ENCODE peak calls at places on chromosomes 4 and X, in six cellular contexts. One of them, this sample, is unnamed.

GRCh38 chr4:7989654-7990053 is 50.0 kb upstream of the AFAP1 start:
- DNase-seq in sciatic nerve: no peak
- DNase-seq in activated CD4-positive, alpha-beta T cell treated with anti-CD3 and anti-CD28 coated beads, Interleukin-2, amount 10 ng/mL, durations not matched to agents 7 days and 5 days: no peak
- DNase-seq in DMS153: no peak
- DNase-seq in dermis blood vessel endothelial cell: no peak
- DNase-seq in ovary: no peak
- DNase-seq in this sample: no peak

GRCh38 chr4:146959692-146960091 is 14.0 kb upstream of the TTC29 start:
- DNase-seq in activated CD4-positive, alpha-beta T cell treated with anti-CD3 and anti-CD28 coated beads, Interleukin-2, amount 10 ng/mL, durations not matched to agents 7 days and 5 days: no peak
- DNase-seq in sciatic nerve: no peak
- DNase-seq in dermis blood vessel endothelial cell: peak
- DNase-seq in ovary: no peak
- DNase-seq in DMS153: no peak
- DNase-seq in this sample: no peak

GRCh38 chrX:108001218-108001814 is 19.1 kb upstream of the TEX13B start:
- DNase-seq in DMS153: peak
- DNase-seq in dermis blood vessel endothelial cell: peak
- DNase-seq in ovary: no peak
- DNase-seq in activated CD4-positive, alpha-beta T cell treated with anti-CD3 and anti-CD28 coated beads, Interleukin-2, amount 10 ng/mL, durations not matched to agents 7 days and 5 days: peak
- DNase-seq in sciatic nerve: no peak
- DNase-seq in this sample: no peak

GRCh38 chrX:123818243-123818642 is 41.6 kb upstream of the XIAP start:
- DNase-seq in sciatic nerve: no peak
- DNase-seq in DMS153: no peak
- DNase-seq in activated CD4-positive, alpha-beta T cell treated with anti-CD3 and anti-CD28 coated beads, Interleukin-2, amount 10 ng/mL, durations not matched to agents 7 days and 5 days: no peak
- DNase-seq in ovary: no peak
- DNase-seq in dermis blood vessel endothelial cell: no peak
- DNase-seq in this sample: no peak

GRCh38 chr4:98648602-98649001 is 9.8 kb downstream of the TSPAN5 start:
- DNase-seq in DMS153: no peak
- DNase-seq in activated CD4-positive, alpha-beta T cell treated with anti-CD3 and anti-CD28 coated beads, Interleukin-2, amount 10 ng/mL, durations not matched to agents 7 days and 5 days: no peak
- DNase-seq in sciatic nerve: no peak
- DNase-seq in dermis blood vessel endothelial cell: peak
- DNase-seq in ovary: no peak
- DNase-seq in this sample: no peak

GRCh38 chr4:165325732-165326512 is 1.5 kb upstream of the MSMO1 start:
- DNase-seq in activated CD4-positive, alpha-beta T cell treated with anti-CD3 and anti-CD28 coated beads, Interleukin-2, amount 10 ng/mL, durations not matched to agents 7 days and 5 days: no peak
- DNase-seq in dermis blood vessel endothelial cell: peak
- DNase-seq in ovary: peak
- DNase-seq in sciatic nerve: no peak
- DNase-seq in DMS153: no peak
- DNase-seq in this sample: no peak

GRCh38 chr4:182809417-182810102 is 107.6 kb downstream of the DCTD start:
- DNase-seq in ovary: no peak
- DNase-seq in activated CD4-positive, alpha-beta T cell treated with anti-CD3 and anti-CD28 coated beads, Interleukin-2, amount 10 ng/mL, durations not matched to agents 7 days and 5 days: peak
- DNase-seq in DMS153: no peak
- DNase-seq in sciatic nerve: no peak
- DNase-seq in dermis blood vessel endothelial cell: peak
- DNase-seq in this sample: no peak

GRCh38 chr4:73964862-73965611 is 16.8 kb downstream of the PF4 start:
- DNase-seq in ovary: no peak
- DNase-seq in sciatic nerve: no peak
- DNase-seq in DMS153: no peak
- DNase-seq in activated CD4-positive, alpha-beta T cell treated with anti-CD3 and anti-CD28 coated beads, Interleukin-2, amount 10 ng/mL, durations not matched to agents 7 days and 5 days: no peak
- DNase-seq in dermis blood vessel endothelial cell: peak
- DNase-seq in this sample: no peak

GRCh38 chr4:6972911-6973310 is 63.3 kb downstream of the TBC1D14 start:
- DNase-seq in DMS153: no peak
- DNase-seq in ovary: no peak
- DNase-seq in sciatic nerve: no peak
- DNase-seq in activated CD4-positive, alpha-beta T cell treated with anti-CD3 and anti-CD28 coated beads, Interleukin-2, amount 10 ng/mL, durations not matched to agents 7 days and 5 days: no peak
- DNase-seq in dermis blood vessel endothelial cell: no peak
- DNase-seq in this sample: no peak

GRCh38 chr4:176470671-176471070 is 150.9 kb downstream of the SPCS3 start:
- DNase-seq in dermis blood vessel endothelial cell: no peak
- DNase-seq in activated CD4-positive, alpha-beta T cell treated with anti-CD3 and anti-CD28 coated beads, Interleukin-2, amount 10 ng/mL, durations not matched to agents 7 days and 5 days: no peak
- DNase-seq in DMS153: no peak
- DNase-seq in sciatic nerve: no peak
- DNase-seq in ovary: no peak
- DNase-seq in this sample: no peak

GRCh38 chr4:160352637-160353036 is 1249.8 kb downstream of the RAPGEF2 start:
- DNase-seq in sciatic nerve: no peak
- DNase-seq in dermis blood vessel endothelial cell: no peak
- DNase-seq in ovary: no peak
- DNase-seq in activated CD4-positive, alpha-beta T cell treated with anti-CD3 and anti-CD28 coated beads, Interleukin-2, amount 10 ng/mL, durations not matched to agents 7 days and 5 days: no peak
- DNase-seq in DMS153: no peak
- DNase-seq in this sample: no peak

GRCh38 chrX:627510-627964 is 3.1 kb upstream of the SHOX start:
- DNase-seq in DMS153: no peak
- DNase-seq in ovary: no peak
- DNase-seq in sciatic nerve: no peak
- DNase-seq in dermis blood vessel endothelial cell: no peak
- DNase-seq in activated CD4-positive, alpha-beta T cell treated with anti-CD3 and anti-CD28 coated beads, Interleukin-2, amount 10 ng/mL, durations not matched to agents 7 days and 5 days: no peak
- DNase-seq in this sample: no peak

GRCh38 chr4:34250562-34250961 is 1993.8 kb downstream of the ARAP2 start:
- DNase-seq in activated CD4-positive, alpha-beta T cell treated with anti-CD3 and anti-CD28 coated beads, Interleukin-2, amount 10 ng/mL, durations not matched to agents 7 days and 5 days: no peak
- DNase-seq in sciatic nerve: no peak
- DNase-seq in DMS153: no peak
- DNase-seq in dermis blood vessel endothelial cell: no peak
- DNase-seq in ovary: no peak
- DNase-seq in this sample: no peak

GRCh38 chr4:166538491-166539005 is 665.5 kb downstream of the TLL1 start:
- DNase-seq in DMS153: no peak
- DNase-seq in ovary: no peak
- DNase-seq in dermis blood vessel endothelial cell: no peak
- DNase-seq in activated CD4-positive, alpha-beta T cell treated with anti-CD3 and anti-CD28 coated beads, Interleukin-2, amount 10 ng/mL, durations not matched to agents 7 days and 5 days: no peak
- DNase-seq in sciatic nerve: no peak
- DNase-seq in this sample: no peak

GRCh38 chr4:123767801-123768200 is 371.2 kb downstream of the SPRY1 start:
- DNase-seq in activated CD4-positive, alpha-beta T cell treated with anti-CD3 and anti-CD28 coated beads, Interleukin-2, amount 10 ng/mL, durations not matched to agents 7 days and 5 days: no peak
- DNase-seq in sciatic nerve: no peak
- DNase-seq in ovary: no peak
- DNase-seq in dermis blood vessel endothelial cell: no peak
- DNase-seq in DMS153: no peak
- DNase-seq in this sample: no peak

GRCh38 chr4:2797545-2798305 is 4.8 kb downstream of the SH3BP2 start:
- DNase-seq in DMS153: no peak
- DNase-seq in activated CD4-positive, alpha-beta T cell treated with anti-CD3 and anti-CD28 coated beads, Interleukin-2, amount 10 ng/mL, durations not matched to agents 7 days and 5 days: peak
- DNase-seq in dermis blood vessel endothelial cell: no peak
- DNase-seq in sciatic nerve: peak
- DNase-seq in ovary: peak
- DNase-seq in this sample: no peak

GRCh38 chrX:9461087-9461486 is 3.8 kb upstream of the TBL1X start:
- DNase-seq in DMS153: no peak
- DNase-seq in ovary: no peak
- DNase-seq in activated CD4-positive, alpha-beta T cell treated with anti-CD3 and anti-CD28 coated beads, Interleukin-2, amount 10 ng/mL, durations not matched to agents 7 days and 5 days: no peak
- DNase-seq in sciatic nerve: no peak
- DNase-seq in dermis blood vessel endothelial cell: no peak
- DNase-seq in this sample: no peak

GRCh38 chr4:77777135-77777777 is 41.9 kb downstream of the CNOT6L start:
- DNase-seq in activated CD4-positive, alpha-beta T cell treated with anti-CD3 and anti-CD28 coated beads, Interleukin-2, amount 10 ng/mL, durations not matched to agents 7 days and 5 days: no peak
- DNase-seq in dermis blood vessel endothelial cell: no peak
- DNase-seq in DMS153: no peak
- DNase-seq in sciatic nerve: no peak
- DNase-seq in ovary: no peak
- DNase-seq in this sample: no peak

GRCh38 chr4:41967392-41967791 is 14.2 kb upstream of the DCAF4L1 start:
- DNase-seq in ovary: no peak
- DNase-seq in activated CD4-positive, alpha-beta T cell treated with anti-CD3 and anti-CD28 coated beads, Interleukin-2, amount 10 ng/mL, durations not matched to agents 7 days and 5 days: no peak
- DNase-seq in dermis blood vessel endothelial cell: no peak
- DNase-seq in sciatic nerve: no peak
- DNase-seq in DMS153: no peak
- DNase-seq in this sample: no peak

GRCh38 chrX:54248309-54248708 is 65.3 kb upstream of the FAM120C start:
- DNase-seq in ovary: no peak
- DNase-seq in DMS153: peak
- DNase-seq in dermis blood vessel endothelial cell: peak
- DNase-seq in sciatic nerve: no peak
- DNase-seq in activated CD4-positive, alpha-beta T cell treated with anti-CD3 and anti-CD28 coated beads, Interleukin-2, amount 10 ng/mL, durations not matched to agents 7 days and 5 days: no peak
- DNase-seq in this sample: no peak

GRCh38 chrX:114964374-114964773 is 53.0 kb downstream of the IL13RA2 start:
- DNase-seq in DMS153: no peak
- DNase-seq in sciatic nerve: no peak
- DNase-seq in activated CD4-positive, alpha-beta T cell treated with anti-CD3 and anti-CD28 coated beads, Interleukin-2, amount 10 ng/mL, durations not matched to agents 7 days and 5 days: no peak
- DNase-seq in ovary: no peak
- DNase-seq in dermis blood vessel endothelial cell: no peak
- DNase-seq in this sample: no peak

GRCh38 chr4:170001688-170002267 is 24.4 kb downstream of the MFAP3L start:
- DNase-seq in activated CD4-positive, alpha-beta T cell treated with anti-CD3 and anti-CD28 coated beads, Interleukin-2, amount 10 ng/mL, durations not matched to agents 7 days and 5 days: no peak
- DNase-seq in DMS153: no peak
- DNase-seq in ovary: no peak
- DNase-seq in sciatic nerve: no peak
- DNase-seq in dermis blood vessel endothelial cell: no peak
- DNase-seq in this sample: no peak

GRCh38 chrX:19869195-19869594 is 18.2 kb downstream of the SH3KBP1 start:
- DNase-seq in dermis blood vessel endothelial cell: no peak
- DNase-seq in activated CD4-positive, alpha-beta T cell treated with anti-CD3 and anti-CD28 coated beads, Interleukin-2, amount 10 ng/mL, durations not matched to agents 7 days and 5 days: no peak
- DNase-seq in sciatic nerve: no peak
- DNase-seq in DMS153: no peak
- DNase-seq in ovary: no peak
- DNase-seq in this sample: no peak

GRCh38 chr4:84167089-84167488 is 332.0 kb downstream of the NKX6-1 start:
- DNase-seq in ovary: no peak
- DNase-seq in DMS153: peak
- DNase-seq in dermis blood vessel endothelial cell: no peak
- DNase-seq in activated CD4-positive, alpha-beta T cell treated with anti-CD3 and anti-CD28 coated beads, Interleukin-2, amount 10 ng/mL, durations not matched to agents 7 days and 5 days: no peak
- DNase-seq in sciatic nerve: no peak
- DNase-seq in this sample: no peak

GRCh38 chrX:153646620-153647373 is at the start of gene DUSP9:
- DNase-seq in sciatic nerve: peak
- DNase-seq in activated CD4-positive, alpha-beta T cell treated with anti-CD3 and anti-CD28 coated beads, Interleukin-2, amount 10 ng/mL, durations not matched to agents 7 days and 5 days: no peak
- DNase-seq in dermis blood vessel endothelial cell: peak
- DNase-seq in DMS153: peak
- DNase-seq in ovary: peak
- DNase-seq in this sample: no peak

GRCh38 chr4:3433138-3433869 is 8.5 kb upstream of the HGFAC start:
- DNase-seq in ovary: no peak
- DNase-seq in dermis blood vessel endothelial cell: no peak
- DNase-seq in activated CD4-positive, alpha-beta T cell treated with anti-CD3 and anti-CD28 coated beads, Interleukin-2, amount 10 ng/mL, durations not matched to agents 7 days and 5 days: no peak
- DNase-seq in sciatic nerve: no peak
- DNase-seq in DMS153: no peak
- DNase-seq in this sample: no peak

GRCh38 chr4:7067523-7068278 is at the start of gene GRPEL1:
- DNase-seq in dermis blood vessel endothelial cell: peak
- DNase-seq in DMS153: peak
- DNase-seq in ovary: peak
- DNase-seq in sciatic nerve: peak
- DNase-seq in activated CD4-positive, alpha-beta T cell treated with anti-CD3 and anti-CD28 coated beads, Interleukin-2, amount 10 ng/mL, durations not matched to agents 7 days and 5 days: peak
- DNase-seq in this sample: peak

GRCh38 chr4:40848981-40849380 is 99.2 kb downstream of the NSUN7 start:
- DNase-seq in dermis blood vessel endothelial cell: peak
- DNase-seq in activated CD4-positive, alpha-beta T cell treated with anti-CD3 and anti-CD28 coated beads, Interleukin-2, amount 10 ng/mL, durations not matched to agents 7 days and 5 days: no peak
- DNase-seq in sciatic nerve: no peak
- DNase-seq in DMS153: no peak
- DNase-seq in ovary: no peak
- DNase-seq in this sample: no peak

This sample was measured in substantia nigra.